ENCODE peak calls at places on chromosomes 11 and 22, in six cellular contexts. One of them, this sample, is unnamed.

GRCh38 chr11:134397304-134398078 is 14.6 kb downstream of the B3GAT1 start:
- DNase-seq in vagina: no peak
- DNase-seq in neuronal stem cell: no peak
- DNase-seq in HCT116: no peak
- DNase-seq in IMR-90: no peak
- DNase-seq in transverse colon: no peak
- DNase-seq in this sample: no peak

GRCh38 chr11:128714881-128715280 is 21.0 kb downstream of the FLI1 start:
- DNase-seq in vagina: no peak
- DNase-seq in neuronal stem cell: no peak
- DNase-seq in HCT116: no peak
- DNase-seq in IMR-90: peak
- DNase-seq in transverse colon: no peak
- DNase-seq in this sample: no peak

GRCh38 chr22:27307545-27308279 is 493.8 kb downstream of the MN1 start:
- DNase-seq in vagina: no peak
- DNase-seq in neuronal stem cell: no peak
- DNase-seq in HCT116: no peak
- DNase-seq in IMR-90: no peak
- DNase-seq in transverse colon: no peak
- DNase-seq in this sample: no peak

GRCh38 chr11:62105611-62106245 is 18.1 kb upstream of the INCENP start:
- DNase-seq in vagina: no peak
- DNase-seq in neuronal stem cell: no peak
- DNase-seq in HCT116: no peak
- DNase-seq in IMR-90: peak
- DNase-seq in transverse colon: no peak
- DNase-seq in this sample: no peak

GRCh38 chr11:90646706-90647105 is 423.9 kb upstream of the CHORDC1 start:
- DNase-seq in vagina: no peak
- DNase-seq in neuronal stem cell: no peak
- DNase-seq in HCT116: no peak
- DNase-seq in IMR-90: no peak
- DNase-seq in transverse colon: no peak
- DNase-seq in this sample: no peak

GRCh38 chr11:92703431-92703830 is 266.0 kb upstream of the MTNR1B start:
- DNase-seq in vagina: no peak
- DNase-seq in neuronal stem cell: no peak
- DNase-seq in HCT116: no peak
- DNase-seq in IMR-90: peak
- DNase-seq in transverse colon: no peak
- DNase-seq in this sample: no peak

GRCh38 chr11:16000065-16000464 is 356.3 kb downstream of the SOX6 start:
- DNase-seq in vagina: no peak
- DNase-seq in neuronal stem cell: no peak
- DNase-seq in HCT116: no peak
- DNase-seq in IMR-90: peak
- DNase-seq in transverse colon: no peak
- DNase-seq in this sample: no peak

GRCh38 chr11:75246673-75247350 is 6.2 kb downstream of the TPBGL start:
- DNase-seq in vagina: no peak
- DNase-seq in neuronal stem cell: no peak
- DNase-seq in HCT116: no peak
- DNase-seq in IMR-90: no peak
- DNase-seq in transverse colon: no peak
- DNase-seq in this sample: no peak

GRCh38 chr22:45082795-45083194 is 73.0 kb upstream of the PHF21B start:
- DNase-seq in vagina: no peak
- DNase-seq in neuronal stem cell: no peak
- DNase-seq in HCT116: no peak
- DNase-seq in IMR-90: no peak
- DNase-seq in transverse colon: no peak
- DNase-seq in this sample: no peak

GRCh38 chr11:64935634-64936081 is at the start of gene GPHA2:
- DNase-seq in vagina: no peak
- DNase-seq in neuronal stem cell: peak
- DNase-seq in HCT116: no peak
- DNase-seq in IMR-90: no peak
- DNase-seq in transverse colon: no peak
- DNase-seq in this sample: no peak

GRCh38 chr11:112300094-112300786 is 39.6 kb upstream of the PLET1 start:
- DNase-seq in vagina: no peak
- DNase-seq in neuronal stem cell: no peak
- DNase-seq in HCT116: no peak
- DNase-seq in IMR-90: no peak
- DNase-seq in transverse colon: no peak
- DNase-seq in this sample: no peak

GRCh38 chr22:33382427-33382826 is 324.2 kb upstream of the SYN3 start:
- DNase-seq in vagina: no peak
- DNase-seq in neuronal stem cell: no peak
- DNase-seq in HCT116: no peak
- DNase-seq in IMR-90: no peak
- DNase-seq in transverse colon: no peak
- DNase-seq in this sample: no peak

GRCh38 chr22:20517841-20518592 is 10.6 kb downstream of the MED15 start:
- DNase-seq in vagina: no peak
- DNase-seq in neuronal stem cell: no peak
- DNase-seq in HCT116: no peak
- DNase-seq in IMR-90: no peak
- DNase-seq in transverse colon: no peak
- DNase-seq in this sample: no peak
- H3K27ac ChIP-seq in vagina: no peak
- H3K27ac ChIP-seq in neuronal stem cell: no peak
- H3K27ac ChIP-seq in HCT116: no peak
- H3K27ac ChIP-seq in IMR-90: peak
- H3K27ac ChIP-seq in transverse colon: no peak
- H3K27ac ChIP-seq in this sample: no peak

GRCh38 chr11:79950172-79950571 is 509.3 kb upstream of the TENM4 start:
- DNase-seq in vagina: no peak
- DNase-seq in neuronal stem cell: no peak
- DNase-seq in HCT116: no peak
- DNase-seq in IMR-90: no peak
- DNase-seq in transverse colon: no peak
- DNase-seq in this sample: no peak
- H3K4me3 ChIP-seq in vagina: no peak
- H3K4me3 ChIP-seq in neuronal stem cell: no peak
- H3K4me3 ChIP-seq in HCT116: no peak
- H3K4me3 ChIP-seq in IMR-90: no peak
- H3K4me3 ChIP-seq in transverse colon: no peak
- H3K4me3 ChIP-seq in this sample: no peak

DNA sequence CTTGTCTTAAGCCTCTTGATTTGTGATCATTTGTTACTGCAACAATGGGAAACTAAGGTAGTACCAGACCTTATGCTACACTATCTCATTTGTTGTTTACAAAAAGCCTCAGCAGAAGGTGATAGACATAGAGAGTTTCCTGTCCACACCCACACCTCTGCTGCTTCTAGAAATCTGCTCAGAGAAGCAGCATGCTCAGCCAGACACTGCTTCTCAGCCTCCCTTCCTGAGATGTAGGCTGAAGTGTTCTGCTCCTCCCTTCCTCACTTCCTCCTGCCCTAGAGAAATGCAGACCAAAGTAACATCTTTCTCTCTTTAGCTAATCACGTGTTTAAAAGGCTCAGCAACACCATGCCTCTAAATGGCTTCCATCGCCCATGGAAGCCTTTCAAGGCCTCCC is 88.4 kb downstream of the SLC1A2 start:
- DNase-seq in vagina: no peak
- DNase-seq in neuronal stem cell: no peak
- DNase-seq in HCT116: no peak
- DNase-seq in IMR-90: no peak
- DNase-seq in transverse colon: no peak
- DNase-seq in this sample: peak
- H3K27ac ChIP-seq in vagina: no peak
- H3K27ac ChIP-seq in neuronal stem cell: no peak
- H3K27ac ChIP-seq in HCT116: no peak
- H3K27ac ChIP-seq in IMR-90: no peak
- H3K27ac ChIP-seq in transverse colon: no peak
- H3K27ac ChIP-seq in this sample: no peak

GRCh38 chr22:50289151-50289941 is 18.1 kb downstream of the PLXNB2 start:
- DNase-seq in vagina: no peak
- DNase-seq in neuronal stem cell: no peak
- DNase-seq in HCT116: no peak
- DNase-seq in IMR-90: no peak
- DNase-seq in transverse colon: no peak
- DNase-seq in this sample: no peak

GRCh38 chr22:50293441-50294318 is 13.8 kb downstream of the PLXNB2 start:
- DNase-seq in vagina: no peak
- DNase-seq in neuronal stem cell: peak
- DNase-seq in HCT116: no peak
- DNase-seq in IMR-90: peak
- DNase-seq in transverse colon: peak
- DNase-seq in this sample: peak

GRCh38 chr22:50294319-50294656 is 13.2 kb downstream of the PLXNB2 start:
- DNase-seq in vagina: no peak
- DNase-seq in neuronal stem cell: no peak
- DNase-seq in HCT116: no peak
- DNase-seq in IMR-90: no peak
- DNase-seq in transverse colon: no peak
- DNase-seq in this sample: no peak

GRCh38 chr22:50289942-50290630 is 17.4 kb downstream of the PLXNB2 start:
- DNase-seq in vagina: no peak
- DNase-seq in neuronal stem cell: no peak
- DNase-seq in HCT116: no peak
- DNase-seq in IMR-90: no peak
- DNase-seq in transverse colon: no peak
- DNase-seq in this sample: no peak

GRCh38 chr22:50292643-50293440 is 14.6 kb downstream of the PLXNB2 start:
- DNase-seq in vagina: no peak
- DNase-seq in neuronal stem cell: no peak
- DNase-seq in HCT116: no peak
- DNase-seq in IMR-90: no peak
- DNase-seq in transverse colon: no peak
- DNase-seq in this sample: no peak
- H3K4me3 ChIP-seq in vagina: peak
- H3K4me3 ChIP-seq in neuronal stem cell: no peak
- H3K4me3 ChIP-seq in HCT116: peak
- H3K4me3 ChIP-seq in IMR-90: peak
- H3K4me3 ChIP-seq in transverse colon: no peak
- H3K4me3 ChIP-seq in this sample: peak